ENCODE peak calls at places on chromosomes 3 and 15, in four cellular contexts. D, N, K and Z are unnamed samples.

GRCh38 chr3:38000965-38001455 is 10.4 kb downstream of the VILL start:
- DNase-seq in D (no peak), N (no peak), K (no peak), Z (no peak)

GRCh38 chr15:63083541-63083940 is 38.1 kb upstream of the LACTB start:
- DNase-seq in D (peak), N (no peak), K (no peak), Z (no peak)

GRCh38 chr3:102224171-102224570 is 210.6 kb upstream of the ZPLD1 start:
- DNase-seq in D (no peak), N (no peak), K (peak), Z (no peak)

GRCh38 chr3:177615015-177615414 is 417.7 kb upstream of the TBL1XR1 start:
- DNase-seq in D (peak), N (no peak), K (peak), Z (no peak)

GRCh38 chr3:12143949-12144504 is 14.7 kb downstream of the TIMP4 start:
- DNase-seq in D (no peak), N (no peak), K (no peak), Z (no peak)

GRCh38 chr3:94928921-94929320 is 866.1 kb downstream of the NSUN3 start:
- DNase-seq in D (no peak), N (no peak), K (peak), Z (no peak)

GRCh38 chr15:90829942-90830440 is 38.4 kb upstream of the FURIN start:
- DNase-seq in D (no peak), N (no peak), K (no peak), Z (no peak)

GRCh38 chr15:100114100-100114499 is 227.7 kb downstream of the ADAMTS17 start:
- DNase-seq in D (no peak), N (no peak), K (no peak), Z (no peak)

GRCh38 chr3:138113309-138113708 is 2.1 kb downstream of the DZIP1L start:
- DNase-seq in D (no peak), N (peak), K (no peak), Z (no peak)

GRCh38 chr3:129439381-129439816 is 349 bp downstream of the MBD4 start:
- DNase-seq in D (peak), N (no peak), K (no peak), Z (no peak)

GRCh38 chr3:169772951-169773816 is at the start of gene MYNN:
- DNase-seq in D (peak), N (peak), K (peak), Z (peak)

GRCh38 chr15:52343831-52344230 is 48.2 kb upstream of the MYO5C start:
- DNase-seq in D (no peak), N (no peak), K (no peak), Z (no peak)

GRCh38 chr3:171116802-171117395 is 90.4 kb upstream of the SLC2A2 start:
- DNase-seq in D (no peak), N (no peak), K (no peak), Z (no peak)

GRCh38 chr3:187166750-187167149 is 27.5 kb upstream of the RPL39L start:
- DNase-seq in D (no peak), N (no peak), K (no peak), Z (no peak)

GRCh38 chr15:72146934-72147333 is 28.7 kb downstream of the SENP8 start:
- DNase-seq in D (no peak), N (no peak), K (no peak), Z (no peak)

GRCh38 chr3:154464440-154465148 is 34.6 kb upstream of the GPR149 start:
- DNase-seq in D (no peak), N (no peak), K (no peak), Z (no peak)

GRCh38 chr15:25735550-25736384 is 127.4 kb downstream of the ATP10A start:
- DNase-seq in D (no peak), N (no peak), K (no peak), Z (no peak)

GRCh38 chr15:75197062-75197630 is 4.5 kb upstream of the C15orf39 start:
- DNase-seq in D (no peak), N (no peak), K (no peak), Z (no peak)

GRCh38 chr15:79858469-79858868 is 38.3 kb downstream of the MTHFS start:
- DNase-seq in D (no peak), N (no peak), K (no peak), Z (no peak)

GRCh38 chr15:78182821-78183220 is 33.7 kb downstream of the IDH3A start:
- DNase-seq in D (no peak), N (no peak), K (no peak), Z (no peak)

DNA sequence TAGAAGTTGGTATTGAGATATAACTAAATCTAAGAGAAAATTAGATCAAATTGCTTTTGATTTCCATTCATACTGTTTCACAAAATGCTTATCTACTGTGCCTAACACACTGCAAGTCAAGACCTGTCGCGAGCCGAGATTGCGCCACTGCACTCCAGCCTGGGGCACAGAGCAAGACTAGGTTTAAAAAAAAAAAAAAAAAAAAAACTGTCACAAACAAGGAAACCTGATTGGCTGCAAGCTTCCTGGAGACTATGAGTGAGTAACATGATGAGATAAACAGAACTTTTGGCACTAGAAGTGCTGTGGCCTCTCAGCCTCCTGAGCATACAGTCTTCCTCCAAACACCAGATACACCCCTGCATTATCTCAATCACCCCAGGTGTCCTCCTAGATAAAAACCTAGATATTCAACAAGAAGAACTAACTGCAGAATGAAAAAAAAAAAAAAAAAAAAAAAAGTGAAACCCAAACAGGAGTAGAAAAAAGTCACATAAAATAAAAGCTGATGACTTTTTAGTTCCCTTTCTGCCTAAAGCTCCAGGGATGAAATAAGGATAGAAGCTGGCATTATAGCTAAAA is 82.6 kb downstream of the P3H2 start:
- DNase-seq in D (no peak), N (peak), K (no peak), Z (no peak)
- TF ChIP-seq FOSL1 in D (no peak), N (no peak), K (no peak), Z (no peak)

GRCh38 chr3:110178965-110179364 is 841.6 kb upstream of the DPPA4 start:
- DNase-seq in D (no peak), N (no peak), K (no peak), Z (no peak)

GRCh38 chr3:110174908-110175307 is 837.6 kb upstream of the DPPA4 start:
- DNase-seq in D (no peak), N (no peak), K (no peak), Z (no peak)

GRCh38 chr3:110180733-110181132 is 843.4 kb upstream of the DPPA4 start:
- DNase-seq in D (no peak), N (no peak), K (no peak), Z (no peak)
- H3K27ac ChIP-seq in D (no peak), N (no peak), K (no peak), Z (no peak)

GRCh38 chr3:58077586-58078285 is 69.5 kb downstream of the FLNB start:
- DNase-seq in D (no peak), N (no peak), K (no peak), Z (no peak)

GRCh38 chr3:58072046-58072445 is 63.8 kb downstream of the FLNB start:
- DNase-seq in D (no peak), N (no peak), K (no peak), Z (no peak)

GRCh38 chr3:58074126-58074715 is 66.0 kb downstream of the FLNB start:
- DNase-seq in D (no peak), N (no peak), K (no peak), Z (no peak)

GRCh38 chr3:58073315-58074125 is 65.3 kb downstream of the FLNB start:
- DNase-seq in D (no peak), N (no peak), K (no peak), Z (no peak)

GRCh38 chr3:58074997-58075396 is 66.8 kb downstream of the FLNB start:
- DNase-seq in D (no peak), N (no peak), K (no peak), Z (no peak)
- TF ChIP-seq FOSL1 in D (no peak), N (no peak), K (no peak), Z (no peak)

GRCh38 chr3:112561085-112561692 is 573 bp downstream of the ATG3 start:
- DNase-seq in D (no peak), N (peak), K (peak), Z (no peak)

GRCh38 chr3:112550859-112551258 is 10.9 kb downstream of the ATG3 start:
- DNase-seq in D (no peak), N (no peak), K (no peak), Z (no peak)

GRCh38 chr3:112557980-112558379 is 3.8 kb downstream of the ATG3 start:
- DNase-seq in D (no peak), N (no peak), K (no peak), Z (no peak)

GRCh38 chr3:112560330-112560729 is 1.4 kb downstream of the ATG3 start:
- DNase-seq in D (no peak), N (no peak), K (no peak), Z (no peak)

DNA sequence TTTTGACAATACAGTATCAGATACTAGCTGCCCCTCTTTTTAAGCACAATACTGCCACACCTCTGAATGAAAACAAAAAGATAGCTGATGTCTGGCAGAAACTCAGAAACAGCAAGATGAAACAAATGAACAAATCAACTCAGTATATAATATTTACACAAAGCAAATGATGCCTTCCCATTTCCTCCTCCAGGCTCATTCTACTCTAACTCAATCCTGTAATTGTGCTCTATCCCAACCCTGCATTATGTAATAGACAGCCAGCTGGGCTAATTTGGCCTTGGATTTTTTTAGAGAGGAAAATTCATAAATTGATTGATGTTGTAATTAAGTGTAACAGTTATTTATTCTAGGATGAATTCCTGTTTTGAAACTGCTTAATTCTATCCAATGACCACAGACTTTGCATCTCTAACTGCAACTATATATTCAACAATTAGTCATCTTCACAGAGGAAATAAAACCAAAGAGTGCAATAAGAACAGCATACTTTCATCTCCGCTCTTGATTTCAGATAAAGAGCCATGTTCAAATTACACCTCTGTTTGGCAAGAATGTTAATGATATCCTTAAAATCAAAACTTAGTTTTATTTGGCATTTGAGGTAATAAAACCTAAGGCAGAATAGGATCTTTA is 6.1 kb downstream of the ATG3 start:
- DNase-seq in D (no peak), N (no peak), K (no peak), Z (no peak)
- H3K27ac ChIP-seq in D (no peak), N (no peak), K (no peak), Z (no peak)